ENCODE peak calls at places on chromosomes 16 and 17, in seven cellular contexts. P is stimulated activated CD4-positive, alpha-beta T cell treated with anti-CD3 and anti-CD28 coated beads, Interleukin-2, amount 100 ng/mL, for 48 hours; X is GM23248; V is HEK293T; G is ACHN; A is T-helper 1 cell; M is fibroblast of lung. E is an unnamed sample.

GRCh38 chr17:58315281-58315711 is 13.3 kb downstream of the TSPOAP1 start:
- DNase-seq in P (no peak), X (no peak), V (no peak), G (no peak), A (no peak), M (no peak), E (no peak)

GRCh38 chr17:47663997-47664941 is 14.6 kb downstream of the KPNB1 start:
- DNase-seq in P (peak), X (peak), V (peak), G (peak), A (peak), M (peak), E (peak)

GRCh38 chr16:10558746-10559641 is 21.4 kb downstream of the EMP2 start:
- DNase-seq in P (no peak), X (peak), V (no peak), G (no peak), A (no peak), M (peak), E (no peak)

GRCh38 chr16:53129281-53130192 is 74.7 kb downstream of the CHD9 start:
- DNase-seq in P (no peak), X (peak), V (peak), G (peak), A (no peak), M (peak), E (peak)

GRCh38 chr17:7750321-7750821 is 32.8 kb downstream of the DNAH2 start:
- DNase-seq in P (no peak), X (peak), V (no peak), G (peak), A (no peak), M (peak), E (peak)

GRCh38 chr17:36858119-36859002 is 78.9 kb upstream of the LHX1 start:
- DNase-seq in P (no peak), X (no peak), V (no peak), G (no peak), A (no peak), M (no peak), E (peak)

GRCh38 chr17:54085934-54086333 is 263.2 kb downstream of the KIF2B start:
- DNase-seq in P (no peak), X (no peak), V (no peak), G (no peak), A (no peak), M (no peak), E (peak)

GRCh38 chr17:17590883-17591407 is 563 bp downstream of the PEMT start:
- DNase-seq in P (no peak), X (peak), V (no peak), G (no peak), A (no peak), M (no peak), E (no peak)

GRCh38 chr17:27446569-27447301 is 9.5 kb upstream of the KSR1 start:
- DNase-seq in P (no peak), X (peak), V (no peak), G (no peak), A (no peak), M (peak), E (peak)

GRCh38 chr17:8064590-8065019 is 22.9 kb downstream of the ALOX12B start:
- DNase-seq in P (no peak), X (no peak), V (no peak), G (no peak), A (no peak), M (no peak), E (no peak)

GRCh38 chr17:57488856-57489255 is 232.5 kb downstream of the MSI2 start:
- DNase-seq in P (no peak), X (no peak), V (no peak), G (no peak), A (no peak), M (no peak), E (no peak)

GRCh38 chr16:67647111-67647651 is 2.2 kb downstream of the CARMIL2 start:
- DNase-seq in P (no peak), X (no peak), V (no peak), G (no peak), A (no peak), M (no peak), E (peak)

GRCh38 chr16:73053379-73054130 is 5.6 kb upstream of the ZFHX3 start:
- DNase-seq in P (no peak), X (no peak), V (no peak), G (no peak), A (no peak), M (peak), E (peak)

GRCh38 chr17:29390856-29391631 is 881 bp downstream of the TAOK1 start:
- DNase-seq in P (no peak), X (peak), V (peak), G (peak), A (no peak), M (peak), E (peak)

GRCh38 chr17:81086789-81087551 is 52.0 kb downstream of the BAIAP2 start:
- DNase-seq in P (no peak), X (no peak), V (no peak), G (no peak), A (no peak), M (no peak), E (peak)

GRCh38 chr17:9726291-9726690 is 65.1 kb downstream of the DHRS7C start:
- DNase-seq in P (no peak), X (no peak), V (no peak), G (no peak), A (no peak), M (no peak), E (no peak)

GRCh38 chr17:74759941-74760340 is 11.5 kb downstream of the NHERF1 start:
- DNase-seq in P (no peak), X (no peak), V (no peak), G (no peak), A (no peak), M (no peak), E (peak)

GRCh38 chr16:66081967-66082366 is 284.5 kb upstream of the CDH5 start:
- DNase-seq in P (no peak), X (peak), V (no peak), G (no peak), A (no peak), M (peak), E (peak)

GRCh38 chr17:81401727-81402529 is 6.7 kb downstream of the BAHCC1 start:
- DNase-seq in P (no peak), X (no peak), V (peak), G (peak), A (no peak), M (peak), E (no peak)

GRCh38 chr16:84082835-84083569 is 33.7 kb downstream of the MBTPS1 start:
- DNase-seq in P (no peak), X (no peak), V (no peak), G (no peak), A (no peak), M (no peak), E (no peak)

GRCh38 chr17:42421479-42422332 is 1.4 kb downstream of the CAVIN1 start:
- DNase-seq in P (no peak), X (peak), V (peak), G (peak), A (no peak), M (peak), E (peak)

GRCh38 chr17:57534863-57535651 is 210.0 kb downstream of the CCDC182 start:
- DNase-seq in P (no peak), X (no peak), V (peak), G (no peak), A (no peak), M (no peak), E (no peak)

GRCh38 chr17:69711504-69711903 is 297.0 kb downstream of the MAP2K6 start:
- DNase-seq in P (no peak), X (no peak), V (no peak), G (no peak), A (no peak), M (peak), E (no peak)

GRCh38 chr17:44865231-44865660 is 17.6 kb downstream of the HIGD1B start:
- DNase-seq in P (peak), X (peak), V (peak), G (peak), A (peak), M (peak), E (peak)

GRCh38 chr17:62578757-62579487 is 48.5 kb upstream of the MRC2 start:
- DNase-seq in P (no peak), X (no peak), V (no peak), G (no peak), A (no peak), M (no peak), E (no peak)